ENCODE peak calls at places on chromosomes 4 and X, in four cellular contexts. D is DND-41, X is anterior cingulate cortex, N is T-helper 9 cell. Y is an unnamed sample.

GRCh38 chrX:54413753-54414152 is 26.5 kb upstream of the TSR2 start:
- DNase-seq in D (peak), X (no peak), N (no peak), Y (no peak)

GRCh38 chr4:78293348-78293747 is 236.2 kb downstream of the FRAS1 start:
- DNase-seq in D (no peak), X (no peak), N (no peak), Y (no peak)

GRCh38 chr4:12211636-12212035 is 782.9 kb upstream of the HS3ST1 start:
- DNase-seq in D (no peak), X (no peak), N (no peak), Y (no peak)

GRCh38 chr4:39319678-39320077 is 46.5 kb downstream of the RFC1 start:
- DNase-seq in D (no peak), X (no peak), N (no peak), Y (no peak)

GRCh38 chr4:185082549-185082948 is 60.5 kb upstream of the SLC25A4 start:
- DNase-seq in D (no peak), X (no peak), N (no peak), Y (no peak)

GRCh38 chrX:37825225-37825842 is 22.0 kb downstream of the DYNLT3 start:
- DNase-seq in D (peak), X (no peak), N (peak), Y (peak)

GRCh38 chrX:131812847-131813825 is 210.0 kb upstream of the STK26 start:
- DNase-seq in D (peak), X (peak), N (peak), Y (peak)

GRCh38 chrX:18579495-18579894 is 92.4 kb downstream of the RS1 start:
- DNase-seq in D (no peak), X (no peak), N (no peak), Y (no peak)

GRCh38 chr4:16129336-16129735 is 45.5 kb upstream of the PROM1 start:
- DNase-seq in D (no peak), X (no peak), N (no peak), Y (no peak)

GRCh38 chrX:35726176-35726575 is 72.0 kb upstream of the MAGEB16 start:
- DNase-seq in D (no peak), X (no peak), N (no peak), Y (no peak)

GRCh38 chr4:105930696-105931095 is 35.4 kb downstream of the NPNT start:
- DNase-seq in D (no peak), X (no peak), N (no peak), Y (no peak)

GRCh38 chrX:134074151-134074550 is 88.8 kb upstream of the GPC3 start:
- DNase-seq in D (no peak), X (no peak), N (no peak), Y (no peak)

GRCh38 chrX:39331062-39331704 is 529.9 kb downstream of the MID1IP1 start:
- DNase-seq in D (no peak), X (no peak), N (no peak), Y (no peak)

GRCh38 chr4:73706811-73707210 is 33.6 kb upstream of the CXCL8 start:
- DNase-seq in D (no peak), X (no peak), N (no peak), Y (no peak)